ENCODE peak calls at places on chromosomes 5 and 9, in seven cellular contexts. One of them, this sample, is unnamed.

GRCh38 chr9:98185021-98185567 is 7.3 kb downstream of the CORO2A start:
- DNase-seq in CD8-positive, alpha-beta T cell: no peak
- DNase-seq in lower lobe of right lung: no peak
- DNase-seq in tibial nerve: no peak
- DNase-seq in effector memory CD4-positive, alpha-beta T cell: no peak
- DNase-seq in heart left ventricle: no peak
- DNase-seq in pancreas: no peak
- DNase-seq in this sample: no peak

GRCh38 chr5:136004436-136004835 is 24.4 kb upstream of the TGFBI start:
- DNase-seq in heart left ventricle: no peak
- DNase-seq in lower lobe of right lung: no peak
- DNase-seq in effector memory CD4-positive, alpha-beta T cell: no peak
- DNase-seq in pancreas: no peak
- DNase-seq in tibial nerve: no peak
- DNase-seq in CD8-positive, alpha-beta T cell: no peak
- DNase-seq in this sample: no peak

GRCh38 chr9:76403352-76403751 is 9.1 kb upstream of the RFK start:
- DNase-seq in CD8-positive, alpha-beta T cell: no peak
- DNase-seq in tibial nerve: no peak
- DNase-seq in heart left ventricle: no peak
- DNase-seq in lower lobe of right lung: no peak
- DNase-seq in pancreas: no peak
- DNase-seq in effector memory CD4-positive, alpha-beta T cell: no peak
- DNase-seq in this sample: no peak

GRCh38 chr5:69007726-69008368 is 86.0 kb upstream of the SLC30A5 start:
- DNase-seq in pancreas: no peak
- DNase-seq in lower lobe of right lung: no peak
- DNase-seq in CD8-positive, alpha-beta T cell: peak; percentile 73
- DNase-seq in effector memory CD4-positive, alpha-beta T cell: peak; percentile 19
- DNase-seq in tibial nerve: peak; percentile 60
- DNase-seq in heart left ventricle: peak; percentile 69
- DNase-seq in this sample: peak; percentile 49

GRCh38 chr5:68249520-68249919 is 34.0 kb downstream of the PIK3R1 start:
- DNase-seq in heart left ventricle: no peak
- DNase-seq in effector memory CD4-positive, alpha-beta T cell: no peak
- DNase-seq in CD8-positive, alpha-beta T cell: no peak
- DNase-seq in pancreas: no peak
- DNase-seq in tibial nerve: no peak
- DNase-seq in lower lobe of right lung: no peak
- DNase-seq in this sample: no peak

GRCh38 chr5:132258102-132259060 is 885 bp downstream of the PDLIM4 start:
- DNase-seq in pancreas: no peak
- DNase-seq in heart left ventricle: no peak
- DNase-seq in CD8-positive, alpha-beta T cell: peak; percentile 1
- DNase-seq in tibial nerve: no peak
- DNase-seq in lower lobe of right lung: no peak
- DNase-seq in effector memory CD4-positive, alpha-beta T cell: no peak
- DNase-seq in this sample: no peak

GRCh38 chr9:96435345-96435744 is 14.6 kb upstream of the HABP4 start:
- DNase-seq in effector memory CD4-positive, alpha-beta T cell: no peak
- DNase-seq in heart left ventricle: no peak
- DNase-seq in CD8-positive, alpha-beta T cell: no peak
- DNase-seq in lower lobe of right lung: no peak
- DNase-seq in pancreas: no peak
- DNase-seq in tibial nerve: no peak
- DNase-seq in this sample: no peak

GRCh38 chr5:170232786-170233185 is at the start of gene C5orf58:
- DNase-seq in tibial nerve: no peak
- DNase-seq in lower lobe of right lung: no peak
- DNase-seq in heart left ventricle: no peak
- DNase-seq in CD8-positive, alpha-beta T cell: no peak
- DNase-seq in effector memory CD4-positive, alpha-beta T cell: no peak
- DNase-seq in pancreas: no peak
- DNase-seq in this sample: no peak

GRCh38 chr9:35729101-35729500 is 2.9 kb downstream of the TLN1 start:
- DNase-seq in tibial nerve: no peak
- DNase-seq in pancreas: no peak
- DNase-seq in effector memory CD4-positive, alpha-beta T cell: no peak
- DNase-seq in CD8-positive, alpha-beta T cell: no peak
- DNase-seq in lower lobe of right lung: no peak
- DNase-seq in heart left ventricle: no peak
- DNase-seq in this sample: no peak

GRCh38 chr9:121822093-121823085 is 171.0 kb downstream of the DAB2IP start:
- DNase-seq in tibial nerve: no peak
- DNase-seq in CD8-positive, alpha-beta T cell: no peak
- DNase-seq in lower lobe of right lung: no peak
- DNase-seq in heart left ventricle: peak; percentile 59
- DNase-seq in effector memory CD4-positive, alpha-beta T cell: no peak
- DNase-seq in pancreas: no peak
- DNase-seq in this sample: no peak

GRCh38 chr5:95283761-95284511 is 958 bp downstream of the MCTP1 start:
- DNase-seq in heart left ventricle: peak; percentile 65
- DNase-seq in tibial nerve: no peak
- DNase-seq in lower lobe of right lung: peak; percentile 72
- DNase-seq in effector memory CD4-positive, alpha-beta T cell: no peak
- DNase-seq in CD8-positive, alpha-beta T cell: peak; percentile 5
- DNase-seq in pancreas: peak; percentile 85
- DNase-seq in this sample: no peak

GRCh38 chr9:93468763-93469456 is 15.5 kb upstream of the FAM120AOS start:
- DNase-seq in heart left ventricle: no peak
- DNase-seq in lower lobe of right lung: no peak
- DNase-seq in CD8-positive, alpha-beta T cell: no peak
- DNase-seq in effector memory CD4-positive, alpha-beta T cell: no peak
- DNase-seq in tibial nerve: no peak
- DNase-seq in pancreas: no peak
- DNase-seq in this sample: no peak

GRCh38 chr9:13568851-13569618 is 289.5 kb upstream of the MPDZ start:
- DNase-seq in lower lobe of right lung: no peak
- DNase-seq in tibial nerve: no peak
- DNase-seq in pancreas: peak; percentile 27
- DNase-seq in heart left ventricle: peak; percentile 55
- DNase-seq in effector memory CD4-positive, alpha-beta T cell: no peak
- DNase-seq in CD8-positive, alpha-beta T cell: no peak
- DNase-seq in this sample: no peak

GRCh38 chr5:32551865-32552264 is 33.5 kb upstream of the SUB1 start:
- DNase-seq in heart left ventricle: no peak
- DNase-seq in pancreas: no peak
- DNase-seq in lower lobe of right lung: no peak
- DNase-seq in CD8-positive, alpha-beta T cell: no peak
- DNase-seq in tibial nerve: no peak
- DNase-seq in effector memory CD4-positive, alpha-beta T cell: no peak
- DNase-seq in this sample: no peak

DNA sequence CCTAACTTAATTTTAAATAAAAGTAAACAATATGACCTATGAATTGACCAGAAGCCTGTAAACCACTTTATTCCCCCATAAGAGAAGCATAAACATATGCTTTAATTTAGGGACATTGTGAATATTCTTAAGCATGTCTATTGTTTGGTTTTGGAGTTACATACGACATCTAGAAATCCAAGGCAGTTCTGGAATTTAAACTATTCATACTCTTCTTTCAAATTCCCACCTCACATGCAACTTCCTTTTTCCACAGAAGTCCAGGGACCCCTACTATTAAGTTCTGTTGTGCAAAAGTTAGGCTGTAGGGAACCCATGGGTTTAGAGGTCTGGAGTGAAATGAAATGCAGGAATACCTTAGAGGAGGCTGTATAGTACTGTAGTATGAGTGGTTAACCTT is 2.1 kb downstream of the RIC1 start:
- DNase-seq in heart left ventricle: no peak
- DNase-seq in CD8-positive, alpha-beta T cell: no peak
- DNase-seq in effector memory CD4-positive, alpha-beta T cell: no peak
- DNase-seq in pancreas: no peak
- DNase-seq in lower lobe of right lung: no peak
- DNase-seq in tibial nerve: no peak
- DNase-seq in this sample: no peak
- H3K4me3 ChIP-seq in heart left ventricle: no peak overlapping the region
- H3K4me3 ChIP-seq in CD8-positive, alpha-beta T cell: no peak overlapping the region
- H3K4me3 ChIP-seq in effector memory CD4-positive, alpha-beta T cell: no peak overlapping the region
- H3K4me3 ChIP-seq in pancreas: no peak overlapping the region
- H3K4me3 ChIP-seq in lower lobe of right lung: peak overlapping the region; percentile 96
- H3K4me3 ChIP-seq in tibial nerve: peak overlapping the region; percentile 78
- H3K4me3 ChIP-seq in this sample: no peak overlapping the region

GRCh38 chr9:137161558-137162483 is 8.0 kb downstream of the LRRC26 start:
- DNase-seq in tibial nerve: no peak
- DNase-seq in effector memory CD4-positive, alpha-beta T cell: no peak
- DNase-seq in heart left ventricle: no peak
- DNase-seq in CD8-positive, alpha-beta T cell: no peak
- DNase-seq in pancreas: no peak
- DNase-seq in lower lobe of right lung: no peak
- DNase-seq in this sample: no peak

GRCh38 chr9:137163805-137164204 is 6.0 kb downstream of the LRRC26 start:
- DNase-seq in lower lobe of right lung: no peak
- DNase-seq in heart left ventricle: no peak
- DNase-seq in pancreas: no peak
- DNase-seq in CD8-positive, alpha-beta T cell: no peak
- DNase-seq in effector memory CD4-positive, alpha-beta T cell: no peak
- DNase-seq in tibial nerve: no peak
- DNase-seq in this sample: no peak

GRCh38 chr9:137163101-137163661 is 6.7 kb downstream of the LRRC26 start:
- DNase-seq in lower lobe of right lung: no peak
- DNase-seq in heart left ventricle: no peak
- DNase-seq in effector memory CD4-positive, alpha-beta T cell: no peak
- DNase-seq in pancreas: no peak
- DNase-seq in CD8-positive, alpha-beta T cell: no peak
- DNase-seq in tibial nerve: no peak
- DNase-seq in this sample: no peak

GRCh38 chr9:137160716-137161557 is 8.9 kb downstream of the LRRC26 start:
- DNase-seq in pancreas: no peak
- DNase-seq in effector memory CD4-positive, alpha-beta T cell: no peak
- DNase-seq in tibial nerve: no peak
- DNase-seq in heart left ventricle: no peak
- DNase-seq in CD8-positive, alpha-beta T cell: no peak
- DNase-seq in lower lobe of right lung: no peak
- DNase-seq in this sample: no peak

GRCh38 chr9:137162505-137163100 is 7.2 kb downstream of the LRRC26 start:
- DNase-seq in tibial nerve: no peak
- DNase-seq in heart left ventricle: no peak
- DNase-seq in lower lobe of right lung: no peak
- DNase-seq in pancreas: no peak
- DNase-seq in effector memory CD4-positive, alpha-beta T cell: no peak
- DNase-seq in CD8-positive, alpha-beta T cell: peak; percentile 27
- DNase-seq in this sample: no peak
- H3K4me3 ChIP-seq in tibial nerve: peak overlapping the region; percentile 5
- H3K4me3 ChIP-seq in heart left ventricle: peak overlapping the region; percentile 38
- H3K4me3 ChIP-seq in lower lobe of right lung: peak overlapping the region; percentile 43
- H3K4me3 ChIP-seq in pancreas: no peak overlapping the region
- H3K4me3 ChIP-seq in effector memory CD4-positive, alpha-beta T cell: no peak overlapping the region
- H3K4me3 ChIP-seq in CD8-positive, alpha-beta T cell: no peak overlapping the region
- H3K4me3 ChIP-seq in this sample: no peak overlapping the region

GRCh38 chr5:55173696-55174101 is 722 bp upstream of the CDC20B start:
- DNase-seq in tibial nerve: no peak
- DNase-seq in lower lobe of right lung: no peak
- DNase-seq in pancreas: no peak
- DNase-seq in heart left ventricle: no peak
- DNase-seq in effector memory CD4-positive, alpha-beta T cell: no peak
- DNase-seq in CD8-positive, alpha-beta T cell: no peak
- DNase-seq in this sample: no peak

GRCh38 chr5:55172937-55173695 is at the start of gene CDC20B:
- DNase-seq in heart left ventricle: peak; percentile 83
- DNase-seq in CD8-positive, alpha-beta T cell: peak; percentile 75
- DNase-seq in lower lobe of right lung: peak; percentile 64
- DNase-seq in effector memory CD4-positive, alpha-beta T cell: peak; percentile 63
- DNase-seq in pancreas: peak; percentile 80
- DNase-seq in tibial nerve: peak; percentile 39
- DNase-seq in this sample: no peak

GRCh38 chr5:55177078-55177477 is 4.1 kb upstream of the CDC20B start:
- DNase-seq in CD8-positive, alpha-beta T cell: no peak
- DNase-seq in heart left ventricle: no peak
- DNase-seq in lower lobe of right lung: no peak
- DNase-seq in effector memory CD4-positive, alpha-beta T cell: no peak
- DNase-seq in pancreas: no peak
- DNase-seq in tibial nerve: no peak
- DNase-seq in this sample: no peak

GRCh38 chr5:55175781-55176175 is 2.8 kb upstream of the CDC20B start:
- DNase-seq in CD8-positive, alpha-beta T cell: no peak
- DNase-seq in effector memory CD4-positive, alpha-beta T cell: no peak
- DNase-seq in tibial nerve: no peak
- DNase-seq in heart left ventricle: no peak
- DNase-seq in pancreas: no peak
- DNase-seq in lower lobe of right lung: no peak
- DNase-seq in this sample: no peak

DNA sequence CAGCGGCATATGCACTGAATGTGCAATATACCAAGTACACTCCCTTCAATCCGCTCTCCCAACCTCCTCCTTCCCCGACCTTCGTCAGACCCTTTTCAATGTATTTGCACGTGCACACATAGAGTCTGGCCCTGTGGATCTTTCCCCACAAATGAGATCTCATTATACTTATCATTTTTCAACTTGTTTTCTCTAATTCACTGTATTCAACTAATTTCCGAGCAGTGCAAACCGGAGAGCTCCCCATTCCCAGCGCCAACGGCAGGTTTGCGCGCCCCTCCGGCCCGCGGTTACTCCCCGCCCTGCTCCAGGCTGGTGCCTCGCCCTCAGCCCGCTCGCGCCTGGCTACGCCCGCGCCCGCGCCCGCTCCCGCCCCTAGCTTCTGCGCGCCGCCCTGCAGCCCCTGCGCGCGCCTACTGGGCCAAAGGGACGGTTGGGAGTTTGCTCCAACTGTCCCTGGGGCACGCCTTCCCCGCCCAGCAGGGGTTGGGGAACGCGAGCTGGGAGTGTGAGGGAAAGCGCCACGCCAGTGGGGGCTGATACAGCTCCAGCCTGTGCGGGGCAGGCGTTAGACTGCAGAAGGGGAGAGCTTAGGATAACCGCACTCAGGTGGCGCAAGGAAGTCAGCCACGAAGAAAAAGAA is 3.3 kb upstream of the CDC20B start:
- DNase-seq in lower lobe of right lung: peak; percentile 52
- DNase-seq in pancreas: peak; percentile 83
- DNase-seq in tibial nerve: no peak
- DNase-seq in heart left ventricle: peak; percentile 64
- DNase-seq in CD8-positive, alpha-beta T cell: peak; percentile 7
- DNase-seq in effector memory CD4-positive, alpha-beta T cell: no peak
- DNase-seq in this sample: no peak
- H3K4me3 ChIP-seq in lower lobe of right lung: peak overlapping the region; percentile 25
- H3K4me3 ChIP-seq in pancreas: peak overlapping the region; percentile 1
- H3K4me3 ChIP-seq in tibial nerve: peak overlapping the region; percentile 31
- H3K4me3 ChIP-seq in heart left ventricle: peak overlapping the region; percentile 35
- H3K4me3 ChIP-seq in CD8-positive, alpha-beta T cell: no peak overlapping the region
- H3K4me3 ChIP-seq in effector memory CD4-positive, alpha-beta T cell: peak overlapping the region; percentile 22
- H3K4me3 ChIP-seq in this sample: peak overlapping the region; percentile 62

DNA sequence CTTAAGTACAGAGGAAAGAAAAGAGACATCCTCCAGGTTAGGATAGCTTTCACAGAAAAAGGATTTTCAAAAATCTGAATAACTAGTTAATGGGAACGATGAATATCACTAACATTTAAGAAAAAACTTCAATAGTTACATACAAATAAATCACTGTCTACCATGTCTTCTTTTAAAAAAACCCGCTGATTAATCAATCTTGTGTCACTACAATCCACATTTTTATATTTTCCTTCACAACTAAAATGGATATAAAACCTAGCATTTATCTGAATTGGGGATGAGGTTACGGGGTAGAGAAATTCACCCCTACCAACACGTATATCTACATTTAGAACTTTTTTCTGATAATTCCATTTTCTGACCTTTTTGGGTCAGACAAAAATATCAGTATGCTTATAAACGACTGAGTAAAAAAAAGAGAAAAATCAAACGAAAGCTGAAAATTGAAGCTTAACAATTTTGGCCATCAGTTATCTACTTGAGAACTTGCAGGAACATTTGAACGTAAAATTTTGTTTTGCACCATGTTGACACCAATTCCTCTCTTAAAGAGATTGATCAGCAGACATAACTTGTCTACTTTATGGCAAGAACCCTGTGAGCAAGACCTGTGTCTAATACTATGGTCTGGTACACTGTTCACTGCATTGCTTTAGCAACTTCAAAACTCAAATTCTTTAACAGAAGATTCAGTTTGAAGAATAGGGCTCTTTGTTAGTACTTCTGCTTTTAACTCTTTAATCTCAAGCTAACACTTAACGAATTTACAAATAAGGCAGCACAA is 4.8 kb downstream of the NR3C1 start:
- DNase-seq in heart left ventricle: no peak
- DNase-seq in pancreas: no peak
- DNase-seq in effector memory CD4-positive, alpha-beta T cell: no peak
- DNase-seq in CD8-positive, alpha-beta T cell: no peak
- DNase-seq in lower lobe of right lung: no peak
- DNase-seq in tibial nerve: no peak
- DNase-seq in this sample: no peak
- H3K4me3 ChIP-seq in heart left ventricle: peak overlapping the region; percentile 81
- H3K4me3 ChIP-seq in pancreas: no peak overlapping the region
- H3K4me3 ChIP-seq in effector memory CD4-positive, alpha-beta T cell: peak overlapping the region; percentile 41
- H3K4me3 ChIP-seq in CD8-positive, alpha-beta T cell: peak overlapping the region; percentile 35
- H3K4me3 ChIP-seq in lower lobe of right lung: peak overlapping the region; percentile 92
- H3K4me3 ChIP-seq in tibial nerve: peak overlapping the region; percentile 87
- H3K4me3 ChIP-seq in this sample: peak overlapping the region; percentile 86